ENCODE peak calls at places on chromosomes 1 and 21, in five cellular contexts. G, S, H, C and J are unnamed samples.

GRCh38 chr1:91335607-91336006 is 69.0 kb downstream of the HFM1 start:
- DNase-seq in G (no peak), S (no peak), H (no peak), C (no peak), J (no peak)

GRCh38 chr1:109181085-109181806 is 32.5 kb upstream of the SARS1 start:
- DNase-seq in G (no peak), S (no peak), H (peak; percentile 47), C (no peak), J (no peak)

GRCh38 chr21:26099610-26100219 is 70.9 kb downstream of the APP start:
- DNase-seq in G (peak; percentile 32), S (no peak), H (peak; percentile 95), C (no peak), J (no peak)

GRCh38 chr1:229408458-229409037 is 25.3 kb downstream of the ACTA1 start:
- DNase-seq in G (peak; percentile 83), S (no peak), H (no peak), C (peak; percentile 57), J (no peak)

GRCh38 chr1:169928438-169929209 is 34.9 kb upstream of the SCYL3 start:
- DNase-seq in G (no peak), S (no peak), H (peak; percentile 80), C (peak; percentile 57), J (no peak)

GRCh38 chr1:100868364-100868995 is 26.2 kb downstream of the EXTL2 start:
- DNase-seq in G (no peak), S (no peak), H (peak; percentile 74), C (peak; percentile 52), J (no peak)

GRCh38 chr1:17790383-17791054 is 35.4 kb downstream of the ACTL8 start:
- DNase-seq in G (no peak), S (no peak), H (no peak), C (no peak), J (no peak)

GRCh38 chr1:45002650-45003645 is 8.2 kb downstream of the HECTD3 start:
- DNase-seq in G (no peak), S (no peak), H (no peak), C (no peak), J (no peak)

GRCh38 chr21:23014021-23014420 is 2015.8 kb downstream of the NCAM2 start:
- DNase-seq in G (no peak), S (no peak), H (no peak), C (no peak), J (no peak)

GRCh38 chr1:87449348-87449963 is 120.8 kb downstream of the LMO4 start:
- DNase-seq in G (no peak), S (peak; percentile 76), H (peak; percentile 5), C (peak; percentile 42), J (no peak)

GRCh38 chr1:57447551-57447950 is 23.7 kb upstream of the DAB1 start:
- DNase-seq in G (no peak), S (no peak), H (no peak), C (no peak), J (no peak)

GRCh38 chr21:41254090-41254700 is 62.4 kb upstream of the FAM3B start:
- DNase-seq in G (no peak), S (no peak), H (no peak), C (no peak), J (no peak)

GRCh38 chr1:203161703-203162102 is 13.9 kb downstream of the MYBPH start:
- DNase-seq in G (no peak), S (no peak), H (no peak), C (no peak), J (no peak)

GRCh38 chr1:205172729-205173366 is 38.7 kb downstream of the DSTYK start:
- DNase-seq in G (no peak), S (no peak), H (peak; percentile 96), C (no peak), J (peak; percentile 93)

GRCh38 chr1:10768552-10768951 is 27.9 kb downstream of the CASZ1 start:
- DNase-seq in G (no peak), S (no peak), H (no peak), C (no peak), J (no peak)

GRCh38 chr1:203216274-203217138 is 13.0 kb downstream of the CHIT1 start:
- DNase-seq in G (peak; percentile 60), S (peak; percentile 25), H (peak; percentile 75), C (peak; percentile 81), J (peak; percentile 37)

GRCh38 chr1:32989160-32989894 is 24.7 kb upstream of the RNF19B start:
- DNase-seq in G (no peak), S (no peak), H (peak; percentile 98), C (peak; percentile 27), J (peak; percentile 79)

GRCh38 chr1:214327519-214327918 is 46.6 kb downstream of the SMYD2 start:
- DNase-seq in G (no peak), S (no peak), H (no peak), C (peak; percentile 90), J (no peak)

GRCh38 chr1:206685256-206685748 is 597 bp downstream of the MAPKAPK2 start:
- DNase-seq in G (peak; percentile 56), S (peak; percentile 71), H (peak; percentile 42), C (peak; percentile 58), J (no peak)

GRCh38 chr1:79808816-79809475 is 802.4 kb upstream of the ADGRL4 start:
- DNase-seq in G (no peak), S (no peak), H (no peak), C (no peak), J (no peak)

GRCh38 chr1:204713541-204713940 is 28.0 kb upstream of the LRRN2 start:
- DNase-seq in G (no peak), S (no peak), H (no peak), C (no peak), J (no peak)

GRCh38 chr1:169680377-169681019 is 30.9 kb downstream of the SELL start:
- DNase-seq in G (no peak), S (peak; percentile 64), H (no peak), C (no peak), J (no peak)

GRCh38 chr1:185317886-185318310 is 855 bp upstream of the IVNS1ABP start:
- DNase-seq in G (no peak), S (no peak), H (no peak), C (peak; percentile 4), J (no peak)

DNA sequence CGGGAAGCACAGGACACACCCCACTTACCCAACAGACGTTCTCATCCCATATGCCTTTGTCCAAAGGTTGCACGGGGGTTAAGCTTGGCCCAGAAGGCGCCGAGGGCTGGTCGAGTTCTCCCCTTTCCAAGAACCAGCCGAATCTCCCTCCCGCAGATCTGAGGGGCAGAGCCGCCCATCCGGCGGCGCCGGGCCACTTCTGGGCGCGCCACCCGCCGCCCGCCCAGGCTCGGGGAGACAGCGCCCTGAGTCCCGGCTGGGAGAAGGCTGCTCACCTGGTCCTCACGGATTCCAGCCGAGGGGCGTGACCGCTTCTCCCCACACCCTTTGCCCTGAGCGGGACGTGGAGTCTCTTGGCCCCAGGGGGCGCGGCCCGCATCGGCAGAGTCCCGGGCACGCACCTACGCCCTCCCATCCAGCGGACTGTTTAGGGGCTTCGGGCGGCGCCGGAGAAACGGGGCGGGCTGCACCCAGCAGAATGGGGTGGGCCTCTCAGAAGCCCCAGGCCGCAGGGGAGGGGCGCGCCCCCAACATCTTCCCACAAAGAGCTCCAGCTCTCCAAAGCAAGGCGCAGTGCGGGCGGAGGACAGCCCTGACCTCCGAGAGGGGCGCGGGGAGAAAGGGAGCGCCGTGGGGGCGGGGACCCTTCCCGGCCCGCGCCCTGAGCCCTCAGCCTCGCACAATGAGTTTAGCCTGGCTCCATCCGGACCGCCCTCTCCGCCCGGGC is 585 bp downstream of the GPR161 start:
- DNase-seq in G (peak; percentile 64), S (peak; percentile 18), H (peak; percentile 40), C (peak; percentile 40), J (no peak)
- TF ChIP-seq CTCF in G (no peak), S (no peak), H (no peak), C (no peak), J (no peak)

GRCh38 chr1:197695961-197696360 is 79.3 kb downstream of the DENND1B start:
- DNase-seq in G (no peak), S (no peak), H (peak; percentile 47), C (no peak), J (no peak)

GRCh38 chr1:197691816-197692215 is 83.5 kb downstream of the DENND1B start:
- DNase-seq in G (no peak), S (no peak), H (no peak), C (no peak), J (no peak)

GRCh38 chr1:197690074-197690473 is 85.2 kb downstream of the DENND1B start:
- DNase-seq in G (no peak), S (no peak), H (no peak), C (no peak), J (no peak)

GRCh38 chr1:197696372-197696771 is 78.9 kb downstream of the DENND1B start:
- DNase-seq in G (no peak), S (no peak), H (peak; percentile 17), C (no peak), J (no peak)

DNA sequence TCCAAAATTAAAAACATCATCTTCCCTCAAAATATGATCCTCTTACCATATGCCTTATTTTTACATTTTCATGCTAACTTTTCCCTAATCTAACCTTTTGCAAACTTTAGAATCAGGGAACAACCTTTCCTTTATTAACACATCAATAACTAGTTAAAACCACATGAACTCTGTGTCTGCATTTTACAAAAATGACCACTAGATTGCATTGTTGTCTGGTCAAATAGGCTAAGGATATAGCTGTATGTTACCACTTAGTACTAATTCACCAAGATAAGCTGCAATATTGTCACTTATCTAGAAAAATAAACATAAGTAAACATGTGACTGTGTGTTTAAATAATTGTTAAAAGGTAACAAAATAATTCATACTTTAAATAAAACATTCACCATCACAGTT is 82.3 kb downstream of the DENND1B start:
- DNase-seq in G (no peak), S (no peak), H (peak; percentile 42), C (no peak), J (no peak)
- TF ChIP-seq CTCF in G (no peak), S (peak; percentile 39), H (no peak), C (peak; percentile 31), J (peak; percentile 9)

GRCh38 chr1:78687315-78687714 is 37.7 kb downstream of the IFI44 start:
- DNase-seq in G (no peak), S (no peak), H (no peak), C (no peak), J (no peak)

GRCh38 chr1:78687914-78688313 is 38.3 kb downstream of the IFI44 start:
- DNase-seq in G (no peak), S (no peak), H (peak; percentile 8), C (no peak), J (no peak)

GRCh38 chr1:78691995-78692747 is 42.5 kb downstream of the IFI44 start:
- DNase-seq in G (no peak), S (no peak), H (peak; percentile 17), C (no peak), J (no peak)

GRCh38 chr1:78690516-78690915 is 40.9 kb downstream of the IFI44 start:
- DNase-seq in G (no peak), S (no peak), H (no peak), C (no peak), J (no peak)

GRCh38 chr1:78688701-78689100 is 39.1 kb downstream of the IFI44 start:
- DNase-seq in G (no peak), S (no peak), H (peak; percentile 79), C (no peak), J (no peak)
- TF ChIP-seq CTCF in G (no peak), S (no peak), H (peak; percentile 28), C (peak; percentile 35), J (no peak)

DNA sequence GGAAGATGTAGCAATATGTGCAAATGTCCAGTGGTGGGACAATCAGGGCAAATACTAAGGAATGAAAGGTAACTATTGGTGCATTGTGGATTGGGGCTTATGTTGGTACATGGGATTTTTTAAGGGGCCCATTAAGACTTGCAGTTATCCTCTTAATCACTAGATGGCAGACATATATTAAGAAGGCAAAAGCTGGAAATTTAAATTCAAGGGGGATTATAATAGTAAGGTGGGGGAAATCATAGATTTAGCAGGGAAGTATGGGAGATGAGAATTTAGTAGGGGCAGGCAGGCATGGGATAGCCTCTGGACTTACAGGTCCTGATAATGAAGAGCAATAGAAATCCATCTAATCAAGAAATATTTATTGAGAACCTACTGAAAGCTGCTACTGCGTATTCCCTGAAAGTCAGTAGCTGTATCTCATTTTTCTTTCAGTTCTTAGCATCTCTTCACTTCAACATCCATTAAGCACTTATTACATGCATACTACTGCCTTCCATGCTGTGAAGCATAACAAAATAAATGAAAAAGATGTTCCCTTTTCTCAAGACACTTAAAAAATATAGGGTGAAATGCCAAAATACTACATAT is 251.8 kb downstream of the CRB1 start:
- DNase-seq in G (no peak), S (no peak), H (peak; percentile 30), C (no peak), J (no peak)
- TF ChIP-seq CTCF in G (peak; percentile 61), S (peak; percentile 46), H (no peak), C (peak; percentile 59), J (peak; percentile 37)